ENCODE peak calls at places on chromosome 14, in seven cellular contexts. F is H9, U is H1, Z is IMR-90, J is neuronal stem cell, S is mesendoderm, E is mesenchymal stem cell. P is an unnamed sample.

GRCh38 chr14:73240816-73241480 is 3.6 kb downstream of the PAPLN start:
- DNase-seq in E (no peak), J (no peak), F (no peak), Z (no peak), S (no peak), U (peak; percentile 27), P (no peak)

GRCh38 chr14:104559769-104560585 is 19.6 kb upstream of the C14orf180 start:
- DNase-seq in S (no peak), E (no peak), Z (no peak), F (no peak), J (no peak), U (no peak), P (no peak)

GRCh38 chr14:76191297-76191696 is 39.6 kb downstream of the GPATCH2L start:
- DNase-seq in Z (no peak), J (no peak), E (no peak), U (no peak), F (no peak), S (no peak), P (peak; percentile 27)

GRCh38 chr14:42013560-42013959 is 406.9 kb downstream of the LRFN5 start:
- DNase-seq in Z (peak; percentile 18), U (no peak), F (no peak), S (no peak), J (no peak), E (no peak), P (no peak)

GRCh38 chr14:80587096-80587724 is 354.3 kb downstream of the CEP128 start:
- DNase-seq in F (no peak), E (peak; percentile 49), S (peak; percentile 60), J (no peak), Z (peak; percentile 48), U (no peak), P (peak; percentile 57)

GRCh38 chr14:95040723-95041476 is 116.4 kb downstream of the DICER1 start:
- DNase-seq in S (no peak), J (no peak), U (peak; percentile 30), F (peak; percentile 14), E (peak; percentile 38), Z (peak; percentile 32), P (no peak)

GRCh38 chr14:56797003-56797568 is 13.2 kb downstream of the OTX2 start:
- DNase-seq in U (peak; percentile 64), J (no peak), S (no peak), F (no peak), E (no peak), Z (no peak), P (no peak)

GRCh38 chr14:94127330-94127729 is 2.1 kb downstream of the IFI27L2 start:
- DNase-seq in Z (no peak), J (no peak), S (no peak), F (peak; percentile 10), U (peak; percentile 17), E (no peak), P (no peak)

GRCh38 chr14:33774866-33775519 is 175.9 kb downstream of the EGLN3 start:
- DNase-seq in U (no peak), F (no peak), S (peak; percentile 35), E (no peak), Z (no peak), J (no peak), P (no peak)

GRCh38 chr14:74712499-74713394 is at the start of the genes AREL1 and FCF1:
- DNase-seq in Z (peak; percentile 91), U (peak; percentile 86), F (peak; percentile 87), J (peak; percentile 82), E (peak; percentile 96), S (peak; percentile 97), P (peak; percentile 89)

GRCh38 chr14:69261761-69262331 is 1.9 kb downstream of the GALNT16 start:
- DNase-seq in F (peak; percentile 71), E (no peak), S (peak; percentile 45), U (peak; percentile 54), J (no peak), Z (peak; percentile 15), P (no peak)

GRCh38 chr14:58904771-58905170 is 267.0 kb downstream of the DACT1 start:
- DNase-seq in Z (no peak), S (no peak), F (no peak), U (no peak), E (no peak), J (no peak), P (no peak)

GRCh38 chr14:47674546-47675238 is 713 bp downstream of the MDGA2 start:
- DNase-seq in U (peak; percentile 75), E (peak; percentile 44), S (peak; percentile 55), J (peak; percentile 36), Z (no peak), F (peak; percentile 56), P (no peak)

GRCh38 chr14:68975667-68976066 is 3.4 kb downstream of the ACTN1 start:
- DNase-seq in F (no peak), U (no peak), J (no peak), E (peak; percentile 76), S (no peak), Z (peak; percentile 85), P (peak; percentile 46)

GRCh38 chr14:36579573-36580140 is 2.8 kb downstream of the NKX2-8 start:
- DNase-seq in J (no peak), U (peak; percentile 67), Z (no peak), E (no peak), S (peak; percentile 33), F (peak; percentile 58), P (no peak)

GRCh38 chr14:36582011-36582873 is at the start of gene NKX2-8:
- DNase-seq in E (no peak), S (peak; percentile 47), U (peak; percentile 76), Z (no peak), J (no peak), F (peak; percentile 67), P (no peak)

GRCh38 chr14:36580856-36581831 is 1.3 kb downstream of the NKX2-8 start:
- DNase-seq in Z (peak; percentile 16), U (peak; percentile 74), F (peak; percentile 61), J (no peak), E (peak; percentile 37), S (peak; percentile 81), P (peak; percentile 38)

GRCh38 chr14:36579001-36579555 is 3.3 kb downstream of the NKX2-8 start:
- DNase-seq in F (no peak), U (no peak), S (no peak), J (no peak), Z (no peak), E (no peak), P (no peak)

DNA sequence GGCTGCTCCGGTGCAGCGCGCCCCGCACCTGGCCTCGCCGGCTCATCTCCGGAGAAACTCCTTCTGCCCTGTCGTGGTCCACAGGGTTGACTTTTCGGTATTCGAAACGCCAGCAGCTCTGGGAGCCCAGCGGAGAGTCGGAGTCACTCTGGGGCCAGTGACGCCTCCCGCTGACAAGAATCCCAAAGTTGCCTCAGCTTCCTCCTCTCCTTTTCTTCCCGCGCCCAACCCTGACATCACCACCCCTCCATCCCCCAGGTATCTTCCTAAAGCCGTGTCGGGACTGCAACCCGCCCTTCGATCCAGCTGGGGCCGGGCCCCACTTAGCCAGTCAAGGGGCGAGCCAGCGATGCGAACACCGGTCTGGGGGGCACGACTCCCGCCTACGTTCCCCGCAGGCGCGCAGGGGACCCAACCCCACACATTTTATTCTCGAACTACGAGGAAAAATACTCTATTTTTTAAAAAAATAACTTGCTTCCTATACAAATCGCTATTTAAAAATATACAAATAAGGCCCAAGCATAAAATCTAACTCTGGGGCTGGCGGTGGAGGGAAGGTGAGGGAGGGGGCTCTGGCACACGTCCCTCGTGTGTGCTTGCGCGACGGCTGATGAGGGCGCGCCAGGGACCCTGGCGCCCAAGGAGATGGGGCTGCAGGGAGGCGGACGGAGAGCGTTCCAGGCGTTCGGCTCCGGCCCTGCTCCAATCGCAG is 2.1 kb downstream of the NKX2-8 start:
- DNase-seq in S (peak; percentile 54), E (no peak), F (peak; percentile 57), J (no peak), Z (no peak), U (peak; percentile 68), P (no peak)
- H3K4ac ChIP-seq in S (no peak overlapping the region), E (no peak overlapping the region), F (no peak overlapping the region), J (no peak overlapping the region), Z (no peak overlapping the region), U (no peak overlapping the region), P (no peak overlapping the region)

DNA sequence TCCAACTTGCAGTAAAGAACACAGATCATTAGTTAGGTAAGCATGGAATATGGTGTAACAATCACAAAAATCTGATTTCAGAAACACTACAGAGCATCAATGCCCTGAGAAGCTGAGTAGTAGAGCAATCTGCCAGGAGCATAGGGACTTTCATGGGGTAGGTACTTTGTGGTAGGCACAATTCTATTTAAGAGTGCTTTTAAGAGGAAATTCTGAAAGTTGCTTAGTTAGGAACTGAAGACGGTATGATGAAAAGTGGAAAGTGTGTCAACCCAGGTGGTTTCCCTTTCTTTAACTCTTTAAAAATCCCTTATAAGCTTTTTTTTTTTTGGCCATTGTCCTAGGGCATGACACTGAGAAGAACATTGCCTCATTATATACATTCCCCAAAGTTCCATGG is 535.7 kb upstream of the FBXO33 start:
- DNase-seq in F (no peak), S (no peak), U (no peak), J (no peak), Z (no peak), E (no peak), P (no peak)
- H3K27me3 ChIP-seq in F (no peaks in the 10 kb centered on the region), S (no peaks in the 10 kb centered on the region), U (no peaks in the 10 kb centered on the region), J (no peaks in the 10 kb centered on the region), Z (no peaks in the 10 kb centered on the region), E (no peaks in the 10 kb centered on the region), P (no peaks in the 10 kb centered on the region)

GRCh38 chr14:71803539-71804260 is 128.5 kb upstream of the RGS6 start:
- DNase-seq in Z (peak; percentile 68), J (no peak), E (peak; percentile 49), S (no peak), F (no peak), U (no peak), P (peak; percentile 77)
- H3K4ac ChIP-seq in Z (peak overlapping the region; percentile 90), J (no peak overlapping the region), E (no peak overlapping the region), S (no peak overlapping the region), F (no peak overlapping the region), U (no peak overlapping the region), P (no peak overlapping the region)

GRCh38 chr14:88323520-88324199 is 591 bp upstream of the KCNK10 start:
- DNase-seq in J (no peak), S (peak; percentile 52), U (peak; percentile 74), F (peak; percentile 64), Z (peak; percentile 1), E (peak; percentile 1), P (no peak)
- H3K27me3 ChIP-seq in J (no peaks in the 10 kb centered on the region), S (peaks cover 60% of the 10 kb centered on the region), U (peaks cover 74% of the 10 kb centered on the region), F (peaks cover 52% of the 10 kb centered on the region), Z (peaks cover 60% of the 10 kb centered on the region), E (peaks cover 83% of the 10 kb centered on the region), P (peaks cover 70% of the 10 kb centered on the region)

P was measured in trophoblast cell.